ENCODE peak calls at places on chromosomes 4 and X, in ten cellular contexts. R is upper lobe of right lung; Z is CD8-positive, alpha-beta memory T cell; X is upper lobe of left lung; B is transverse colon; M is naive thymus-derived CD4-positive, alpha-beta T cell; G is AG04450; O is neural progenitor cell; Y is tibial nerve; F is adrenal gland. W is an unnamed sample.

GRCh38 chrX:129779747-129780146 is at the start of gene SASH3:
- DNase-seq in R (peak), Z (peak), X (peak), B (peak), M (peak), G (no peak), O (no peak), Y (peak), F (peak), W (no peak)

GRCh38 chrX:136839196-136839595 is 41.3 kb downstream of the RBMX start:
- DNase-seq in R (no peak), Z (no peak), X (no peak), B (no peak), M (no peak), G (no peak), O (no peak), Y (no peak), F (no peak), W (no peak)

GRCh38 chr4:127601029-127601428 is 31.7 kb upstream of the INTU start:
- DNase-seq in R (no peak), Z (no peak), X (no peak), B (no peak), M (no peak), G (no peak), O (no peak), Y (no peak), F (no peak), W (no peak)

GRCh38 chrX:134484039-134484438 is 24.1 kb downstream of the HPRT1 start:
- DNase-seq in R (no peak), Z (no peak), X (no peak), B (no peak), M (peak), G (no peak), O (peak), Y (no peak), F (no peak), W (no peak)

GRCh38 chr4:175371091-175371490 is 441.0 kb downstream of the GPM6A start:
- DNase-seq in R (no peak), Z (no peak), X (no peak), B (no peak), M (no peak), G (no peak), O (no peak), Y (no peak), F (no peak), W (no peak)

GRCh38 chr4:147901886-147902285 is 170.0 kb downstream of the ARHGAP10 start:
- DNase-seq in R (no peak), Z (no peak), X (no peak), B (no peak), M (no peak), G (no peak), O (no peak), Y (no peak), F (no peak), W (no peak)

GRCh38 chrX:41737065-41737464 is 13.1 kb downstream of the GPR82 start:
- DNase-seq in R (no peak), Z (no peak), X (no peak), B (no peak), M (peak), G (no peak), O (no peak), Y (no peak), F (no peak), W (no peak)

GRCh38 chr4:41468122-41468521 is 69.8 kb upstream of the LIMCH1 start:
- DNase-seq in R (no peak), Z (no peak), X (no peak), B (no peak), M (no peak), G (no peak), O (no peak), Y (no peak), F (no peak), W (no peak)

GRCh38 chrX:67555578-67556203 is 11.9 kb downstream of the AR start:
- DNase-seq in R (no peak), Z (no peak), X (peak), B (peak), M (no peak), G (no peak), O (peak), Y (no peak), F (peak), W (peak)

GRCh38 chr4:170853422-170854021 is 763.8 kb upstream of the AADAT start:
- DNase-seq in R (peak), Z (no peak), X (peak), B (peak), M (no peak), G (no peak), O (peak), Y (peak), F (peak), W (peak)

GRCh38 chrX:39580043-39580442 is 517.7 kb downstream of the BCOR start:
- DNase-seq in R (no peak), Z (no peak), X (no peak), B (no peak), M (no peak), G (no peak), O (no peak), Y (no peak), F (no peak), W (no peak)

GRCh38 chrX:74781507-74782034 is 143.7 kb downstream of the NEXMIF start:
- DNase-seq in R (no peak), Z (no peak), X (no peak), B (no peak), M (no peak), G (no peak), O (no peak), Y (no peak), F (no peak), W (no peak)

GRCh38 chrX:148542481-148543255 is 42.3 kb downstream of the AFF2 start:
- DNase-seq in R (no peak), Z (no peak), X (no peak), B (no peak), M (no peak), G (no peak), O (no peak), Y (no peak), F (no peak), W (no peak)

GRCh38 chr4:139988863-139989765 is 164.9 kb downstream of the MAML3 start:
- DNase-seq in R (no peak), Z (no peak), X (peak), B (no peak), M (no peak), G (peak), O (peak), Y (peak), F (peak), W (no peak)

GRCh38 chr4:151114986-151115385 is 15.6 kb downstream of the RPS3A start:
- DNase-seq in R (no peak), Z (no peak), X (no peak), B (no peak), M (no peak), G (no peak), O (no peak), Y (no peak), F (no peak), W (no peak)

GRCh38 chr4:54215379-54216072 is 13.6 kb upstream of the PDGFRA start:
- DNase-seq in R (no peak), Z (no peak), X (no peak), B (no peak), M (no peak), G (no peak), O (no peak), Y (no peak), F (no peak), W (no peak)

GRCh38 chrX:146154191-146154590 is 336.6 kb downstream of the SLITRK2 start:
- DNase-seq in R (no peak), Z (no peak), X (no peak), B (peak), M (no peak), G (no peak), O (no peak), Y (no peak), F (no peak), W (no peak)

GRCh38 chr4:153345011-153345981 is 808 bp downstream of the MND1 start:
- DNase-seq in R (peak), Z (peak), X (peak), B (peak), M (peak), G (no peak), O (peak), Y (peak), F (peak), W (peak)

GRCh38 chr4:1857931-1858330 is 2.0 kb upstream of the LETM1 start:
- DNase-seq in R (no peak), Z (no peak), X (no peak), B (peak), M (no peak), G (no peak), O (no peak), Y (no peak), F (no peak), W (no peak)

GRCh38 chr4:72112514-72113156 is 80.8 kb downstream of the NPFFR2 start:
- DNase-seq in R (no peak), Z (no peak), X (no peak), B (no peak), M (no peak), G (peak), O (no peak), Y (no peak), F (peak), W (no peak)

GRCh38 chrX:13428055-13428786 is 108.4 kb upstream of the ATXN3L start:
- DNase-seq in R (no peak), Z (no peak), X (no peak), B (no peak), M (no peak), G (peak), O (peak), Y (no peak), F (peak), W (no peak)

GRCh38 chr4:54473077-54473545 is 184.6 kb upstream of the KIT start:
- DNase-seq in R (no peak), Z (no peak), X (peak), B (no peak), M (no peak), G (no peak), O (no peak), Y (no peak), F (no peak), W (no peak)

GRCh38 chrX:47540754-47541538 is 20.1 kb upstream of the ARAF start:
- DNase-seq in R (peak), Z (no peak), X (peak), B (peak), M (no peak), G (peak), O (peak), Y (peak), F (peak), W (peak)

GRCh38 chrX:110167952-110168451 is 149.9 kb downstream of the AMMECR1 start:
- DNase-seq in R (peak), Z (peak), X (no peak), B (peak), M (peak), G (no peak), O (peak), Y (no peak), F (no peak), W (peak)

GRCh38 chrX:56319165-56319564 is 87.0 kb downstream of the KLF8 start:
- DNase-seq in R (no peak), Z (no peak), X (no peak), B (no peak), M (no peak), G (no peak), O (no peak), Y (no peak), F (no peak), W (no peak)

DNA sequence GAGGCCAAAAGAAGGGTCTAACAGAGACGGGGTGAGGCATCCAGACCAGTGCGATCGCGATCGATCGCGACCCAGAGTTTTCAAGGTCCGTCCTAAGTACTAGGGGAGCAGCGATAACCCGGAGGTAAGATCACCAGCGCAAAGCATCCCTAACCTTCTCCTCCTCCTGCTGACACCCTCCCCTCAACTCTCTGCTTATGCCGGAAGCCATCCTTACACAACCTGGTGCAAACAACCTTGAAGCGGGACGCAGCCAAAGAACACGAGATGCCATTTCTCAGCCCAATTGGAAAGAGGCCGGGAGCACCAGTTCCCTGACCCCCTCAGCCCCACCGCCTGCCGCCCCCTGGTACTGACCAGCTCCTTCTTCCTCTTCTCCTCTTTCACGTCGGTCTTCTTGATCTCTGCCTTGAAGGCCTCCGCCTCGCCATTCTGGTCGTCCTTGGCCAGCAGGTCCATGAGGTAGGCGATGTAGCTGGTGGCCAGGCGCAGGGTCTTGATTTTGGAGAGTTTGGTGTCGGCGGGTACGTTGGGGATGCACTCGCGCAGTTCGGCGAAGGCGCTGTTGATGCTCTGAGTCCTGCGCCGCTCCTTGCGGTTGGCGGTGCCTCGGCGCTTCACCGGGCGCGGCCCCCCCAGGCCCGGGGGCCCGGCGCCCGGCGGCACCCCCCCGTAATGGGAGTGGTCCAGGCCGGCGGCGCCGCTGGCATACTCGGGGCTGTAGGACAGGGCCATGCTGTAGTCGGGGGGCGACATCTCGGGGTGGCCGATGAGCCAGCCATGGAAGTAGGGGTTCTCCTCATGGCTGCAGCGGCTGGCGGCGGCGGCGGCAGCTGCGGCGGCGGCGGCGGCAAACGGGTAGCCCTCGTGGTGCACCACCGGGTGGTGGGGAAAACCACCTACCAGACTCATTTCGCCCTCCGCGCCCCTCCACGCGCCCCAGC is 1.4 kb downstream of the HAND2 start:
- DNase-seq in R (no peak), Z (no peak), X (no peak), B (no peak), M (no peak), G (no peak), O (peak), Y (no peak), F (no peak), W (no peak)
- H3K4me3 ChIP-seq in R (no peak), Z (no peak), X (no peak), B (peak), M (no peak), G (peak), O (peak), Y (peak), F (no peak), W (peak)

GRCh38 chr4:77861500-77861899 is 1.1 kb upstream of the MRPL1 start:
- DNase-seq in R (no peak), Z (no peak), X (no peak), B (no peak), M (no peak), G (no peak), O (no peak), Y (no peak), F (no peak), W (no peak)

GRCh38 chr4:77859256-77859655 is 3.4 kb upstream of the MRPL1 start:
- DNase-seq in R (no peak), Z (no peak), X (no peak), B (no peak), M (no peak), G (no peak), O (no peak), Y (no peak), F (peak), W (no peak)

GRCh38 chr4:77852892-77853495 is 9.6 kb upstream of the MRPL1 start:
- DNase-seq in R (no peak), Z (peak), X (peak), B (peak), M (peak), G (no peak), O (no peak), Y (no peak), F (no peak), W (no peak)

GRCh38 chr4:77854431-77855111 is 8.1 kb upstream of the MRPL1 start:
- DNase-seq in R (no peak), Z (no peak), X (no peak), B (no peak), M (peak), G (no peak), O (no peak), Y (no peak), F (no peak), W (no peak)

GRCh38 chr4:77856152-77856551 is 6.5 kb upstream of the MRPL1 start:
- DNase-seq in R (no peak), Z (no peak), X (no peak), B (no peak), M (no peak), G (no peak), O (no peak), Y (no peak), F (no peak), W (no peak)
- H3K27ac ChIP-seq in R (no peak), Z (no peak), X (no peak), B (no peak), M (peak), G (no peak), O (no peak), Y (no peak), F (no peak), W (no peak)

DNA sequence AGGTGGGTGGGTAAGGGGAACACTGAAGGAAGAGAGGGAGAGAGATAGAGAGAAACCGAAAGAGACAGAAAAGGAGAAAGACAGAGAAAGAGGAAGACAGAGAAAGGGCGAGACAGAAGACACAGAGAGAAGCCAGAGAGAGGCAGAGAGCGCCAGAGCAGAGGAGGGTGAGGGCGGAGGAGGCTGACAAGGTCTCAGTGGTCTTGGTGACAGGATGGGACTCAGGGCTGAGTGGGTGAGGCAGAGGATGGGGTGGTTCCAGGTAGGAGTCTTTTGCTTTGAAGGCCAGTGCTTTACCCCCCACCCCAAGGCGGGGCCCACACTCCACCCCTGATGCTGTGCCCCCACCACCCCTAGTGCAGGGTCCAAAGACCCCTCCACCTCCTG is 1.1 kb downstream of the IQSEC2 start:
- DNase-seq in R (no peak), Z (no peak), X (no peak), B (no peak), M (no peak), G (no peak), O (no peak), Y (no peak), F (no peak), W (no peak)
- H3K4me3 ChIP-seq in R (peak), Z (no peak), X (peak), B (peak), M (no peak), G (peak), O (no peak), Y (no peak), F (no peak), W (no peak)

GRCh38 chr4:165982934-165983333 is 109.9 kb downstream of the TLL1 start:
- DNase-seq in R (no peak), Z (no peak), X (no peak), B (no peak), M (no peak), G (no peak), O (no peak), Y (no peak), F (no peak), W (no peak)
- H3K27ac ChIP-seq in R (no peak), Z (no peak), X (no peak), B (no peak), M (no peak), G (no peak), O (no peak), Y (no peak), F (no peak), W (no peak)